ENCODE peak calls at places on chromosome 16, in six cellular contexts. J, O, M, S, X and V are unnamed samples.

GRCh38 chr16:50474138-50474537 is 74.1 kb upstream of the NKD1 start:
- DNase-seq in J (no peak), O (no peak), M (no peak), S (no peak), X (no peak), V (no peak)

GRCh38 chr16:88651276-88651988 is 579 bp upstream of the CYBA start:
- DNase-seq in J (no peak), O (peak; percentile 72), M (peak; percentile 92), S (peak; percentile 81), X (peak; percentile 94), V (no peak)

GRCh38 chr16:52547834-52548215 is 882 bp upstream of the TOX3 start:
- DNase-seq in J (no peak), O (no peak), M (no peak), S (no peak), X (no peak), V (no peak)

GRCh38 chr16:89643769-89644300 is 13.7 kb downstream of the CHMP1A start:
- DNase-seq in J (no peak), O (no peak), M (no peak), S (no peak), X (no peak), V (no peak)

GRCh38 chr16:11354733-11355574 is 9.7 kb downstream of the RMI2 start:
- DNase-seq in J (no peak), O (no peak), M (peak; percentile 79), S (no peak), X (no peak), V (no peak)

GRCh38 chr16:4340443-4340842 is 10.7 kb downstream of the PAM16 start:
- DNase-seq in J (no peak), O (no peak), M (no peak), S (no peak), X (no peak), V (no peak)

GRCh38 chr16:84312783-84313382 is 18.2 kb downstream of the WFDC1 start:
- DNase-seq in J (peak; percentile 58), O (peak; percentile 57), M (no peak), S (no peak), X (no peak), V (no peak)

GRCh38 chr16:3810818-3811217 is 69.7 kb downstream of the CREBBP start:
- DNase-seq in J (no peak), O (no peak), M (no peak), S (no peak), X (no peak), V (peak; percentile 5)

GRCh38 chr16:49560018-49560830 is 186.6 kb downstream of the C16orf78 start:
- DNase-seq in J (no peak), O (no peak), M (no peak), S (no peak), X (no peak), V (no peak)

GRCh38 chr16:30924086-30924714 is 828 bp downstream of the FBXL19 start:
- DNase-seq in J (no peak), O (no peak), M (no peak), S (peak; percentile 72), X (no peak), V (no peak)

GRCh38 chr16:68478526-68479249 is 30.4 kb upstream of the SMPD3 start:
- DNase-seq in J (no peak), O (no peak), M (no peak), S (no peak), X (no peak), V (peak; percentile 80)

GRCh38 chr16:50812046-50812445 is 70.2 kb downstream of the CYLD start:
- DNase-seq in J (no peak), O (no peak), M (no peak), S (no peak), X (no peak), V (no peak)

GRCh38 chr16:79869304-79870015 is 268.9 kb upstream of the MAF start:
- DNase-seq in J (no peak), O (no peak), M (no peak), S (no peak), X (no peak), V (no peak)

GRCh38 chr16:4936181-4936990 is 562 bp downstream of the PPL start:
- DNase-seq in J (no peak), O (no peak), M (no peak), S (peak; percentile 72), X (no peak), V (no peak)

GRCh38 chr16:4944333-4945281 is 7.7 kb upstream of the PPL start:
- DNase-seq in J (no peak), O (peak; percentile 84), M (no peak), S (peak; percentile 59), X (peak; percentile 98), V (peak; percentile 81)

GRCh38 chr16:14378684-14379467 is 251.2 kb downstream of the PARN start:
- DNase-seq in J (no peak), O (no peak), M (no peak), S (peak; percentile 49), X (no peak), V (no peak)

GRCh38 chr16:89864421-89864820 is 9.0 kb upstream of the TCF25 start:
- DNase-seq in J (no peak), O (peak; percentile 21), M (no peak), S (no peak), X (no peak), V (no peak)

GRCh38 chr16:56767018-56767417 is 37.1 kb downstream of the NUP93 start:
- DNase-seq in J (no peak), O (no peak), M (no peak), S (no peak), X (no peak), V (no peak)

GRCh38 chr16:47887496-47887895 is 268.3 kb downstream of the ABCC12 start:
- DNase-seq in J (peak; percentile 63), O (no peak), M (no peak), S (no peak), X (no peak), V (peak; percentile 66)

GRCh38 chr16:12409700-12410099 is 394.0 kb downstream of the CPPED1 start:
- DNase-seq in J (no peak), O (no peak), M (no peak), S (no peak), X (no peak), V (no peak)

GRCh38 chr16:68086336-68086821 is 1.2 kb downstream of the NFATC3 start:
- DNase-seq in J (no peak), O (no peak), M (no peak), S (no peak), X (peak; percentile 69), V (no peak)

GRCh38 chr16:73071131-73071940 is 23.4 kb upstream of the ZFHX3 start:
- DNase-seq in J (no peak), O (no peak), M (no peak), S (no peak), X (peak; percentile 61), V (no peak)

GRCh38 chr16:5367960-5368359 is 270.4 kb upstream of the EEF2KMT start:
- DNase-seq in J (no peak), O (no peak), M (no peak), S (no peak), X (no peak), V (no peak)

GRCh38 chr16:49468611-49469322 is 95.2 kb downstream of the C16orf78 start:
- DNase-seq in J (no peak), O (no peak), M (no peak), S (no peak), X (no peak), V (no peak)

GRCh38 chr16:1385232-1385631 is 29.3 kb downstream of the UNKL start:
- DNase-seq in J (no peak), O (no peak), M (no peak), S (no peak), X (no peak), V (no peak)

GRCh38 chr16:77499373-77500285 is 64.8 kb upstream of the ADAMTS18 start:
- DNase-seq in J (no peak), O (no peak), M (no peak), S (no peak), X (no peak), V (no peak)

GRCh38 chr16:80954985-80955384 is 51.7 kb downstream of the CMC2 start:
- DNase-seq in J (no peak), O (no peak), M (no peak), S (no peak), X (peak; percentile 56), V (no peak)

GRCh38 chr16:86380045-86380444 is 130.3 kb upstream of the FOXF1 start:
- DNase-seq in J (no peak), O (no peak), M (no peak), S (no peak), X (no peak), V (no peak)
- TF ChIP-seq ZNF274 in J (no peak), O (no peak), M (no peak), S (no peak), X (no peak), V (no peak)

GRCh38 chr16:20409398-20410152 is at the start of gene ACSM5:
- DNase-seq in J (no peak), O (no peak), M (no peak), S (no peak), X (peak; percentile 62), V (no peak)
- TF ChIP-seq ZNF274 in J (no peak), O (no peak), M (no peak), S (no peak), X (no peak), V (no peak)

DNA sequence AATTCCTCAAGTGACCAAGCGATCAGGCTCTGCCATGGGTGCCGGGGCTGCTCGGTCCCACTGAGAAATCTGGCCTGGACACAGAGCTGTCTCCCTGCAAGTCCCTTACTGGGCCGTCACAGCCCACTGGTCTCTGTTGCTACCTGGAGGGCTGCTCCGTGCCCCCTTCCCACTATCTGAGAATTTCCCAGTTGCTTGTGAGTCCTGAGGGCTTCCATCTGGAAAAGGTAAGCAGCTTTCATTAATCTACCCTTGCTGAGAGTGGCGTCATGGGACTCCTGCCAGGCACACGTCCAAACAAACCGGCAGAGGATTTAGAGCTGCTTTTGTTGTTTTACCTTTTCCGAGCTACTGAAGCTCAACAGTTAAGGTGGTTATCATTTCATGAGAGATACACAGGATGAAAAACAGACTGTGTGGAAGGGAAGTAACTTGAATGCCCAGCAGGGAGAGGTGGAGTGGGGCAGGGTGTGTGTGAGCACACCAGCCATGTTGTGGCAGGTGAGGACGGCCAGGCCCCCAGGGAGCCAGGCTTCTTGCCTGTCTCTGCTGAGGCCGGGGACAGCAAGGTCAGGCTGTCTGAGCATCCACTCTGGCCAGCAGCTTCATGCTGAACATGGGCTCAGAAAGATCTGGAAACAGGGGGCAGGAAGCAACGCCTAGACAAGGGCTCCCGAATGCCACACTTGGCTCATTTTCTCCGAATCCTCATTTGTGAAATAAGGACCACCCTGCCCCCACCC is 50.6 kb downstream of the GTF3C1 start:
- DNase-seq in J (no peak), O (no peak), M (no peak), S (no peak), X (no peak), V (no peak)
- TF ChIP-seq ZNF274 in J (no peak), O (no peak), M (no peak), S (no peak), X (no peak), V (no peak)

GRCh38 chr16:74578433-74578832 is 28.5 kb downstream of the GLG1 start:
- DNase-seq in J (no peak), O (peak; percentile 46), M (no peak), S (no peak), X (no peak), V (no peak)

GRCh38 chr16:74578838-74579237 is 28.1 kb downstream of the GLG1 start:
- DNase-seq in J (no peak), O (no peak), M (no peak), S (no peak), X (no peak), V (no peak)

GRCh38 chr16:74582984-74583383 is 23.9 kb downstream of the GLG1 start:
- DNase-seq in J (no peak), O (no peak), M (no peak), S (no peak), X (no peak), V (no peak)

GRCh38 chr16:74577882-74578366 is 29.0 kb downstream of the GLG1 start:
- DNase-seq in J (no peak), O (peak; percentile 94), M (peak; percentile 57), S (no peak), X (no peak), V (no peak)

GRCh38 chr16:74580828-74581227 is 26.1 kb downstream of the GLG1 start:
- DNase-seq in J (no peak), O (no peak), M (peak; percentile 63), S (no peak), X (no peak), V (no peak)
- TF ChIP-seq ZNF274 in J (no peak), O (no peak), M (no peak), S (no peak), X (no peak), V (no peak)